ENCODE peak calls at places on chromosomes 4 and X, in eight cellular contexts. F, A, J, E, I, W, P and O are unnamed samples.

GRCh38 chrX:103254171-103254824 is 657 bp downstream of the TCEAL8 start:
- DNase-seq in F (peak), A (peak), J (peak), E (peak), I (peak), W (peak), P (peak), O (peak)

GRCh38 chr4:124389591-124389990 is 322.9 kb downstream of the ANKRD50 start:
- DNase-seq in F (no peak), A (peak), J (no peak), E (peak), I (no peak), W (no peak), P (no peak), O (no peak)

GRCh38 chr4:140082399-140082758 is 71.6 kb downstream of the MAML3 start:
- DNase-seq in F (no peak), A (no peak), J (no peak), E (no peak), I (no peak), W (no peak), P (no peak), O (no peak)

GRCh38 chrX:16671005-16671404 is 21.0 kb downstream of the S100G start:
- DNase-seq in F (peak), A (peak), J (no peak), E (peak), I (no peak), W (no peak), P (no peak), O (no peak)

GRCh38 chr4:126727461-126727860 is 905.3 kb upstream of the INTU start:
- DNase-seq in F (no peak), A (peak), J (no peak), E (no peak), I (no peak), W (no peak), P (no peak), O (no peak)

GRCh38 chrX:154436597-154437397 is at the start of gene GDI1:
- DNase-seq in F (no peak), A (peak), J (peak), E (peak), I (peak), W (peak), P (peak), O (peak)

GRCh38 chr4:9927317-9928007 is 93.8 kb downstream of the SLC2A9 start:
- DNase-seq in F (no peak), A (no peak), J (no peak), E (no peak), I (no peak), W (no peak), P (no peak), O (no peak)

GRCh38 chr4:70903282-70903603 is 1.1 kb downstream of the MOB1B start:
- DNase-seq in F (peak), A (peak), J (peak), E (peak), I (no peak), W (no peak), P (peak), O (no peak)

GRCh38 chr4:56850910-56851309 is 29.4 kb upstream of the SPINK2 start:
- DNase-seq in F (no peak), A (no peak), J (no peak), E (no peak), I (no peak), W (no peak), P (no peak), O (no peak)

GRCh38 chrX:101462892-101463291 is 22.4 kb upstream of the ARMCX4 start:
- DNase-seq in F (no peak), A (peak), J (no peak), E (peak), I (no peak), W (no peak), P (no peak), O (no peak)

GRCh38 chr4:10075953-10076391 is 40.6 kb downstream of the WDR1 start:
- DNase-seq in F (peak), A (peak), J (no peak), E (no peak), I (no peak), W (no peak), P (no peak), O (no peak)

GRCh38 chr4:81747242-81747930 is 275.7 kb upstream of the RASGEF1B start:
- DNase-seq in F (no peak), A (no peak), J (peak), E (no peak), I (no peak), W (no peak), P (no peak), O (no peak)

GRCh38 chrX:107597791-107598190 is 30.5 kb upstream of the PRPS1 start:
- DNase-seq in F (no peak), A (no peak), J (no peak), E (no peak), I (no peak), W (no peak), P (no peak), O (no peak)

GRCh38 chrX:96480081-96480480 is 204.6 kb upstream of the DIAPH2 start:
- DNase-seq in F (no peak), A (peak), J (no peak), E (peak), I (no peak), W (no peak), P (no peak), O (no peak)

GRCh38 chr4:142326181-142326580 is 519.9 kb downstream of the INPP4B start:
- DNase-seq in F (no peak), A (no peak), J (no peak), E (no peak), I (no peak), W (no peak), P (no peak), O (no peak)

GRCh38 chr4:141730805-141731204 is 94.4 kb downstream of the IL15 start:
- DNase-seq in F (no peak), A (no peak), J (no peak), E (peak), I (no peak), W (no peak), P (no peak), O (no peak)

GRCh38 chr4:4778491-4779003 is 80.9 kb upstream of the MSX1 start:
- DNase-seq in F (no peak), A (no peak), J (no peak), E (no peak), I (no peak), W (no peak), P (no peak), O (no peak)

GRCh38 chrX:13220916-13221315 is 98.9 kb downstream of the ATXN3L start:
- DNase-seq in F (no peak), A (peak), J (no peak), E (peak), I (no peak), W (no peak), P (no peak), O (no peak)

GRCh38 chr4:93684571-93684970 is 144.0 kb upstream of the ATOH1 start:
- DNase-seq in F (no peak), A (no peak), J (no peak), E (peak), I (no peak), W (no peak), P (no peak), O (no peak)

GRCh38 chr4:55866290-55866907 is 13.0 kb downstream of the EXOC1 start:
- DNase-seq in F (no peak), A (peak), J (no peak), E (peak), I (no peak), W (no peak), P (no peak), O (no peak)

GRCh38 chrX:11756354-11757318 is 1.4 kb upstream of the MSL3 start:
- DNase-seq in F (no peak), A (peak), J (no peak), E (peak), I (no peak), W (no peak), P (no peak), O (no peak)

GRCh38 chr4:185343726-185344581 is 51.8 kb downstream of the LRP2BP start:
- DNase-seq in F (no peak), A (peak), J (no peak), E (no peak), I (no peak), W (no peak), P (no peak), O (peak)

GRCh38 chr4:113383111-113383785 is 333.8 kb downstream of the ANK2 start:
- DNase-seq in F (no peak), A (peak), J (no peak), E (peak), I (no peak), W (no peak), P (no peak), O (no peak)

GRCh38 chr4:139099366-139099982 is 77.5 kb downstream of the ELF2 start:
- DNase-seq in F (peak), A (peak), J (peak), E (peak), I (peak), W (no peak), P (peak), O (peak)

GRCh38 chr4:37661643-37662221 is 24.4 kb downstream of the RELL1 start:
- DNase-seq in F (no peak), A (peak), J (no peak), E (no peak), I (no peak), W (no peak), P (no peak), O (no peak)

GRCh38 chrX:71671043-71671829 is 3.9 kb downstream of the LOC101059915 start:
- DNase-seq in F (no peak), A (no peak), J (no peak), E (peak), I (no peak), W (no peak), P (no peak), O (no peak)

GRCh38 chr4:8317474-8317873 is 47.9 kb downstream of the HTRA3 start:
- DNase-seq in F (no peak), A (no peak), J (no peak), E (no peak), I (no peak), W (no peak), P (no peak), O (no peak)

GRCh38 chr4:78951862-78952472 is 12.7 kb upstream of the PAQR3 start:
- DNase-seq in F (peak), A (peak), J (peak), E (peak), I (no peak), W (no peak), P (no peak), O (no peak)

GRCh38 chr4:173505924-173506779 is 23.9 kb downstream of the HAND2 start:
- DNase-seq in F (peak), A (peak), J (no peak), E (peak), I (no peak), W (no peak), P (peak), O (peak)

GRCh38 chr4:153099391-153100140 is 104.7 kb upstream of the TRIM2 start:
- DNase-seq in F (no peak), A (no peak), J (no peak), E (no peak), I (no peak), W (no peak), P (no peak), O (no peak)

GRCh38 chr4:183211533-183211932 is 108.5 kb downstream of the CLDN22 start:
- DNase-seq in F (no peak), A (no peak), J (no peak), E (no peak), I (no peak), W (no peak), P (no peak), O (no peak)

GRCh38 chr4:36024901-36025610 is 219.3 kb downstream of the ARAP2 start:
- DNase-seq in F (no peak), A (no peak), J (no peak), E (peak), I (no peak), W (no peak), P (no peak), O (no peak)

GRCh38 chrX:107667426-107667825 is 39.1 kb downstream of the PRPS1 start:
- DNase-seq in F (no peak), A (no peak), J (no peak), E (no peak), I (no peak), W (no peak), P (no peak), O (no peak)

GRCh38 chr4:164700471-164700870 is 53.5 kb upstream of the SMIM31 start:
- DNase-seq in F (peak), A (no peak), J (no peak), E (peak), I (no peak), W (no peak), P (no peak), O (peak)

GRCh38 chr4:9745782-9746181 is 35.7 kb upstream of the DRD5 start:
- DNase-seq in F (no peak), A (no peak), J (no peak), E (no peak), I (no peak), W (no peak), P (no peak), O (no peak)

GRCh38 chr4:108852691-108853090 is 89.8 kb upstream of the ETNPPL start:
- DNase-seq in F (no peak), A (no peak), J (no peak), E (no peak), I (no peak), W (no peak), P (no peak), O (no peak)

GRCh38 chrX:118423558-118423957 is 72.1 kb upstream of the DOCK11 start:
- DNase-seq in F (no peak), A (no peak), J (no peak), E (no peak), I (no peak), W (no peak), P (no peak), O (no peak)

GRCh38 chr4:123484291-123484926 is 87.8 kb downstream of the SPRY1 start:
- DNase-seq in F (peak), A (no peak), J (no peak), E (peak), I (no peak), W (no peak), P (no peak), O (no peak)

GRCh38 chr4:169098054-169098896 is 88.2 kb upstream of the CBR4 start:
- DNase-seq in F (no peak), A (peak), J (peak), E (no peak), I (no peak), W (no peak), P (no peak), O (no peak)

GRCh38 chrX:40580537-40581332 is at the start of gene ATP6AP2:
- DNase-seq in F (peak), A (peak), J (peak), E (peak), I (peak), W (peak), P (peak), O (peak)

GRCh38 chrX:40579880-40580536 is 762 bp upstream of the ATP6AP2 start:
- DNase-seq in F (no peak), A (no peak), J (peak), E (no peak), I (no peak), W (no peak), P (no peak), O (no peak)

GRCh38 chrX:40579139-40579538 is 1.6 kb upstream of the ATP6AP2 start:
- DNase-seq in F (no peak), A (no peak), J (no peak), E (no peak), I (no peak), W (no peak), P (no peak), O (no peak)

GRCh38 chrX:40578039-40578438 is 2.7 kb upstream of the ATP6AP2 start:
- DNase-seq in F (no peak), A (no peak), J (no peak), E (no peak), I (no peak), W (no peak), P (no peak), O (no peak)

GRCh38 chrX:40581333-40581910 is 652 bp downstream of the ATP6AP2 start:
- DNase-seq in F (no peak), A (peak), J (no peak), E (peak), I (no peak), W (no peak), P (no peak), O (no peak)
- TF ChIP-seq CTCF in F (no peak), A (no peak), J (no peak), E (no peak), I (no peak), W (no peak), P (no peak), O (no peak)

DNA sequence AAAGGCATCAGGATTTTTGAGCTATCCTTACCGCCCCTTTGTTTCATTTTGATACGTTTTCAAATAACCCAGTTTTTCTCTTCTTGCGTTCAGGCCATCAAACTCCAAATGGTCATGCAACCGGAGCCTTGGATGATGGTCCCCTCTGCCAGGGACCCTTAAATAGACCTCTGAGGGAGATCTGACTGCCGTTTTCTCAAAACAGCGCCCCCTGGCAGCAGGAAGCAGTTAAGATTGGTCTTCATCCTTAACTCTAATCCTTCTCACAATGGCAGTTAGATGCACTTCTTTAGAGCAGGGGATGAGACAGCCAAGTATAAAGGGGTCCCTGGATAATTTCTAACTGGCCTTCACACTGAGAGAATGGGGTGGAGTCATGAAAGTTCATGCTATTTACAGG is 525.0 kb upstream of the SPANXN1 start:
- DNase-seq in F (peak), A (no peak), J (no peak), E (no peak), I (no peak), W (no peak), P (no peak), O (peak)
- TF ChIP-seq CTCF in F (no peak), A (no peak), J (no peak), E (peak), I (no peak), W (no peak), P (no peak), O (no peak)

GRCh38 chrX:38632516-38632915 is 71.2 kb downstream of the TSPAN7 start:
- DNase-seq in F (no peak), A (no peak), J (no peak), E (no peak), I (no peak), W (no peak), P (no peak), O (no peak)

GRCh38 chrX:38636949-38637819 is 75.8 kb downstream of the TSPAN7 start:
- DNase-seq in F (no peak), A (no peak), J (no peak), E (no peak), I (no peak), W (no peak), P (no peak), O (no peak)

GRCh38 chrX:38638952-38639529 is 77.7 kb downstream of the TSPAN7 start:
- DNase-seq in F (no peak), A (no peak), J (no peak), E (no peak), I (no peak), W (no peak), P (no peak), O (no peak)

GRCh38 chrX:38639730-38640129 is 78.4 kb downstream of the TSPAN7 start:
- DNase-seq in F (no peak), A (no peak), J (no peak), E (no peak), I (no peak), W (no peak), P (no peak), O (no peak)

GRCh38 chrX:38634665-38635064 is 73.3 kb downstream of the TSPAN7 start:
- DNase-seq in F (no peak), A (no peak), J (no peak), E (no peak), I (no peak), W (no peak), P (no peak), O (no peak)
- TF ChIP-seq CTCF in F (no peak), A (no peak), J (no peak), E (no peak), I (no peak), W (no peak), P (no peak), O (no peak)

DNA sequence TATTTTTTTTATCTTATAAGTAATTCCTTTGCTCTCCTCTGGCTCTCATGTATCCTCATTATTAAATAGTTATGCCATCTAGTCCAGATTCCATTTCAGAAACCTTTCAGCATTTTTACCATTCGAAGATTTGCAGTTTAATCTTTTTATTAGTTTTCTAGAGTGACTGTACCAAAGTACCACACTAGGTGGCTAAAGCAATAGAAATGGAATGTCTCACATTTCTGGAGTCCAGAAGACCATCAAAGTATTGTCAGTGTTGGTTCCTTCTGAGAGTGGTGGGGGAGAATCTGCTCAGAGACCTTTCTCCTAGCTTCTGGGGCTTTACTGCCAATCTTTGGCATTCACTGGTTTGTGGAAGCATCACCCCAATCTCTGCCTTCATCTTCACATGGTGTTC is 3.7 kb upstream of the PNMA3 start:
- DNase-seq in F (no peak), A (no peak), J (no peak), E (no peak), I (no peak), W (no peak), P (no peak), O (no peak)
- TF ChIP-seq CTCF in F (no peak), A (no peak), J (no peak), E (no peak), I (no peak), W (no peak), P (no peak), O (no peak)

GRCh38 chrX:109049903-109050302 is 313.5 kb upstream of the IRS4 start:
- DNase-seq in F (no peak), A (no peak), J (no peak), E (no peak), I (no peak), W (no peak), P (no peak), O (no peak)
- TF ChIP-seq CTCF in F (no peak), A (peak), J (no peak), E (no peak), I (no peak), W (no peak), P (no peak), O (peak)

DNA sequence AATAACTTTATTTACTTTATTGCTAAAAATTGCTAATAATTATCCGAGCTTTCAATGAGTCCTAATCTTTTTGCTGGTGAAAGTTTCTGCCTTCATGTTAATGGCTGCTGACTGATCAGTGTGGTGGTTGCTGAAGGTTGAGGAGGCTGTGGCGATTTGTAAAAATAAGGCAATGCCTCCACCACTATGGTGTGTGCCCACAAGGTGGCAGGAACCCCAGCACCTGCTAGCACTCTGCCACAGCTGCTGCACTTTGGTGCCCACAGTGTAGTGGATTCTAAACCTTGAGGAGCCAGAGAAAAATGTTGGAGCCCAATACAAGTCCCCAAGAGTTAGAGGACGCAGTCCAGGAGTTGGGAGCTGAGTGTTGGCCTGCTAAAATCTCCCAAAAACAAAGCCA is 1237.1 kb downstream of the PCDH19 start:
- DNase-seq in F (no peak), A (no peak), J (no peak), E (no peak), I (no peak), W (no peak), P (no peak), O (no peak)
- TF ChIP-seq CTCF in F (no peak), A (no peak), J (no peak), E (no peak), I (no peak), W (no peak), P (no peak), O (no peak)

GRCh38 chrX:136767104-136767941 is 13.4 kb downstream of the ARHGEF6 start:
- DNase-seq in F (peak), A (peak), J (peak), E (peak), I (peak), W (peak), P (peak), O (peak)
- TF ChIP-seq CTCF in F (peak), A (peak), J (peak), E (peak), I (peak), W (peak), P (peak), O (peak)

GRCh38 chrX:129982300-129983246 is at the start of gene BCORL1:
- DNase-seq in F (peak), A (peak), J (peak), E (peak), I (peak), W (peak), P (peak), O (peak)

GRCh38 chrX:129981207-129981553 is 1.3 kb upstream of the BCORL1 start:
- DNase-seq in F (peak), A (no peak), J (peak), E (no peak), I (no peak), W (no peak), P (no peak), O (no peak)

GRCh38 chrX:129983575-129984131 is 1.2 kb downstream of the BCORL1 start:
- DNase-seq in F (peak), A (no peak), J (peak), E (no peak), I (peak), W (peak), P (peak), O (peak)

GRCh38 chrX:129981752-129982299 is 609 bp upstream of the BCORL1 start:
- DNase-seq in F (no peak), A (no peak), J (no peak), E (no peak), I (no peak), W (no peak), P (no peak), O (no peak)

GRCh38 chrX:129984196-129984962 is 1.9 kb downstream of the BCORL1 start:
- DNase-seq in F (peak), A (no peak), J (peak), E (no peak), I (peak), W (peak), P (peak), O (no peak)
- TF ChIP-seq CTCF in F (no peak), A (no peak), J (no peak), E (no peak), I (no peak), W (no peak), P (no peak), O (no peak)